ENCODE peak calls at places on chromosomes 2 and 18, in seven cellular contexts. Z, Q, S, N, U, I and A are unnamed samples.

GRCh38 chr2:70003093-70003830 is 41.8 kb upstream of the ASPRV1 start:
- DNase-seq in Z (no peak), Q (no peak), S (no peak), N (no peak), U (no peak), I (no peak), A (no peak)

GRCh38 chr18:26655614-26656400 is 107.5 kb upstream of the KCTD1 start:
- DNase-seq in Z (no peak), Q (peak; percentile 81), S (no peak), N (no peak), U (no peak), I (no peak), A (peak; percentile 39)

GRCh38 chr2:162686336-162686735 is 152.2 kb downstream of the KCNH7 start:
- DNase-seq in Z (no peak), Q (no peak), S (no peak), N (no peak), U (no peak), I (no peak), A (no peak)

GRCh38 chr2:15684161-15685042 is 92.7 kb downstream of the DDX1 start:
- DNase-seq in Z (no peak), Q (no peak), S (no peak), N (no peak), U (no peak), I (no peak), A (no peak)

GRCh38 chr2:53407363-53408080 is 360.1 kb upstream of the CHAC2 start:
- DNase-seq in Z (no peak), Q (no peak), S (no peak), N (no peak), U (peak; percentile 15), I (no peak), A (no peak)

GRCh38 chr2:132416996-132417395 is 391 bp downstream of the GPR39 start:
- DNase-seq in Z (no peak), Q (peak; percentile 23), S (no peak), N (no peak), U (no peak), I (no peak), A (peak; percentile 46)

GRCh38 chr18:63307555-63308200 is 11.9 kb downstream of the BCL2 start:
- DNase-seq in Z (no peak), Q (peak; percentile 66), S (no peak), N (no peak), U (no peak), I (no peak), A (no peak)

GRCh38 chr2:8853406-8853805 is 16.0 kb upstream of the KIDINS220 start:
- DNase-seq in Z (no peak), Q (no peak), S (no peak), N (no peak), U (no peak), I (no peak), A (no peak)

GRCh38 chr18:54119524-54120019 is 104.9 kb downstream of the MBD2 start:
- DNase-seq in Z (peak; percentile 55), Q (peak; percentile 30), S (peak; percentile 11), N (peak; percentile 59), U (peak; percentile 55), I (no peak), A (peak; percentile 72)

GRCh38 chr2:109377976-109378375 is 235.8 kb downstream of the SEPTIN10 start:
- DNase-seq in Z (no peak), Q (no peak), S (no peak), N (no peak), U (no peak), I (no peak), A (no peak)

GRCh38 chr2:145431181-145431951 is 911.4 kb upstream of the ZEB2 start:
- DNase-seq in Z (peak; percentile 28), Q (peak; percentile 0), S (no peak), N (no peak), U (no peak), I (peak; percentile 13), A (peak; percentile 51)

GRCh38 chr2:109609352-109610024 is 4.3 kb downstream of the SEPTIN10 start:
- DNase-seq in Z (no peak), Q (no peak), S (no peak), N (no peak), U (peak; percentile 62), I (no peak), A (no peak)

GRCh38 chr18:42752921-42753320 is 362.6 kb downstream of the RIT2 start:
- DNase-seq in Z (no peak), Q (no peak), S (no peak), N (no peak), U (no peak), I (no peak), A (no peak)

GRCh38 chr2:13193900-13194299 is 477.2 kb downstream of the TRIB2 start:
- DNase-seq in Z (peak; percentile 14), Q (peak; percentile 26), S (no peak), N (peak; percentile 31), U (no peak), I (no peak), A (no peak)

GRCh38 chr2:181354626-181355025 is 102.6 kb upstream of the ITGA4 start:
- DNase-seq in Z (no peak), Q (no peak), S (no peak), N (no peak), U (no peak), I (no peak), A (no peak)

GRCh38 chr2:84494070-84494469 is 22.2 kb upstream of the DNAH6 start:
- DNase-seq in Z (no peak), Q (no peak), S (no peak), N (no peak), U (no peak), I (no peak), A (no peak)

GRCh38 chr2:130288467-130289403 is 54.0 kb upstream of the IMP4 start:
- DNase-seq in Z (no peak), Q (peak; percentile 27), S (peak; percentile 64), N (no peak), U (peak; percentile 33), I (peak; percentile 68), A (peak; percentile 42)

GRCh38 chr2:239994086-239994485 is 31.1 kb downstream of the NDUFA10 start:
- DNase-seq in Z (no peak), Q (no peak), S (no peak), N (no peak), U (no peak), I (no peak), A (no peak)

GRCh38 chr2:224389317-224389716 is 12.6 kb downstream of the FAM124B start:
- DNase-seq in Z (no peak), Q (no peak), S (no peak), N (no peak), U (no peak), I (no peak), A (no peak)

GRCh38 chr2:144456680-144457079 is 63.2 kb downstream of the ZEB2 start:
- DNase-seq in Z (no peak), Q (no peak), S (no peak), N (no peak), U (no peak), I (no peak), A (peak; percentile 37)

GRCh38 chr2:45851576-45852304 is 200.3 kb downstream of the PRKCE start:
- DNase-seq in Z (no peak), Q (no peak), S (no peak), N (no peak), U (no peak), I (no peak), A (no peak)

GRCh38 chr2:67186871-67187270 is 210.3 kb upstream of the ETAA1 start:
- DNase-seq in Z (no peak), Q (no peak), S (no peak), N (no peak), U (no peak), I (no peak), A (no peak)

GRCh38 chr2:205776139-205776538 is 93.8 kb downstream of the NRP2 start:
- DNase-seq in Z (peak; percentile 62), Q (peak; percentile 61), S (peak; percentile 71), N (no peak), U (peak; percentile 55), I (peak; percentile 64), A (peak; percentile 72)

DNA sequence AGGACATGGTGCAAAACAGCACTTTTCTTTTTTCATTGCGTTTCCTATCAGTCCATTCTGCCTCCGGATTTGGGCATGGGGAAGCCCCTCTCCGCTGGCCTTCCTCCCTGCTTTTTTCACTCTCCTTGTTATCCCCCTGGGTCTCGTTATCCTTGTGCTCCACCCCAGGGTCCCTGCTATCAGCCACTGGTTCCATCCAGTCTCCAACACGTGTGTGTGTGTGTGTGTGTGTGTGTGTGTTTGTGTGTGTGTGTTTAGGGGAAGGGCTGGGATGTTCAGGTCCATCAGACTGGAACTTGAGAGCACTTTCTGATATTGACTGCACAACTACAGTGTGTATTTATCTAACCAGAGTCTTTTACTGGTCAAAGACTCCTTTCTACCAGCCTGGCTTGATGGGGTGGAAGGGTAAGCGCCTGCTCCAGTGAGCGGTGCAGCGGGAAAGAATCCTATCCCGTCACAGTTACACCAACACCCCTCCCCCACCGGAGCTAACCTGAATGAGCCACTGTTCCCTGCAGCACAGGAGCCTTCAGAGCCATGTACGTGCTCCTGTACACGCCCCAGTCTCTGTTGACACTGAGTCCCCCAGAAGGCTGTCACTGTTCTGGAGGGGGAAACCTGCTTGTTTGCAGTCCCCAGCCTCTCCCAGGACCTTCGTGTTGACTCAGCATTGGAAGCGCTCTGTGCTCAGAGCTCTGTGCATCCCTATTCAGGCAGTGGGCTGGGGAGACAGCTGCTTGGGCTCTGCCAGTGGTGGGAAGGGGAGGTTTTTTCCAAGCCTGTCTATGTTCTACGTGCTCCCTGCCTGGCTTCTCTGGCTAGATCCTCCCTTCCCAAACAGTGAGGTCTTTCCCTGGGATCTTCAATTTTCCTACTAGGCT is 4.6 kb downstream of the INHA start:
- DNase-seq in Z (peak; percentile 100), Q (no peak), S (peak; percentile 45), N (no peak), U (no peak), I (no peak), A (peak; percentile 32)
- TF ChIP-seq JUND in Z (peak; percentile 88), Q (no peak), S (no peak), N (no peak), U (no peak), I (no peak), A (no peak)

DNA sequence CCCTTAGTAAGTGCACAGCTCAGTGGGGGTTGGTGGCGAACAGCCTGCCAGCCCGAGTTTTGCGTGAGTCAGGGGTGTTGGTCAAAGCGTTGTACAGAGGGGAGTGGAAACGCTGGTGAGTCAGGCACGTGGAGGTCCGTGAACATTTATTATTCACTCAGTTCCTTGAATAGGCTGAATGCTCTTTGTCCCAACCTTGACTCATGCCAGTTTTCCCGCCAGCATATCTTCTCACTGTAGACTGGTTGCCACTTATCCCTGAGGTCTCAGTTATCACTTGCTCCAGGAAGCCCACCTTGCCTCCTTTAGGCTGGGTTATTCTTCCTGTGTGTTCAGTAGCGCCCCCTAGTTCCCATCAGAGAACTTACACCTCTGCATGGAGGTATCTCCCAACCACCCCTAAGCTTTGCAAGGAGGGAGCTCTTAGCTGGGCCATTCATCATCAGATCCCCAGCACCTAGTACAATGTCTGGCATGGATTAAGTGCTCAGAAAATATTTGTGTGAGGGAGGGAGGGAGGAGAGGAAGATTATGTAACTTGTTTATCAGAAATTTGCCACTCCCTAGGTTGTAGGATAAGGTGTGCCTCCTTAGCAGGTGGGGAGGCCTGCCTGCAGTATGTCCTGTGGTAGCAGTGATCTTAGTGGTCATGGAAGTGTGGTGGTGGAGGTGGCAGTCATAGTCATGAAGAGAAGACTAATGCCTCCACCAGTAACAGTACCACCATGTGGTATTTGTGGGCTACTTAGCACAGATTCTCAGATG is 72.1 kb downstream of the CABLES1 start:
- DNase-seq in Z (peak; percentile 13), Q (no peak), S (peak; percentile 82), N (no peak), U (peak; percentile 8), I (no peak), A (no peak)
- TF ChIP-seq JUND in Z (no peak), Q (no peak), S (no peak), N (no peak), U (no peak), I (no peak), A (no peak)

GRCh38 chr2:20625920-20626697 is 24.8 kb downstream of the HS1BP3 start:
- DNase-seq in Z (no peak), Q (no peak), S (no peak), N (no peak), U (no peak), I (no peak), A (no peak)
- TF ChIP-seq JUND in Z (no peak), Q (no peak), S (no peak), N (no peak), U (no peak), I (no peak), A (no peak)

GRCh38 chr2:238582159-238582558 is 155.4 kb downstream of the ASB1 start:
- DNase-seq in Z (no peak), Q (no peak), S (no peak), N (no peak), U (no peak), I (no peak), A (no peak)
- TF ChIP-seq JUND in Z (no peak), Q (no peak), S (no peak), N (no peak), U (no peak), I (no peak), A (no peak)